ENCODE peak calls at places on chromosomes 3 and 15, in seven cellular contexts. I is heart right ventricle; A is ovary; H is uterus; Z is PC-9; U is A549; L is CD8-positive, alpha-beta memory T cell. X is an unnamed sample.

GRCh38 chr15:29844290-29844903 is 22.1 kb upstream of the TJP1 start:
- DNase-seq in I (no peak), A (no peak), H (no peak), Z (peak; percentile 90), U (no peak), L (no peak), X (no peak)

GRCh38 chr3:45582407-45582806 is 12.1 kb upstream of the LIMD1 start:
- DNase-seq in I (no peak), A (no peak), H (no peak), Z (no peak), U (no peak), L (no peak), X (no peak)

GRCh38 chr3:197525706-197526105 is 30.1 kb downstream of the BDH1 start:
- DNase-seq in I (no peak), A (no peak), H (no peak), Z (no peak), U (no peak), L (no peak), X (no peak)

GRCh38 chr3:142046320-142047020 is 102.9 kb downstream of the TFDP2 start:
- DNase-seq in I (no peak), A (no peak), H (no peak), Z (no peak), U (no peak), L (no peak), X (no peak)

GRCh38 chr3:71585891-71586809 is 2.6 kb upstream of the FOXP1 start:
- DNase-seq in I (peak; percentile 21), A (no peak), H (no peak), Z (no peak), U (no peak), L (no peak), X (peak; percentile 57)

GRCh38 chr3:109952924-109953323 is 615.6 kb upstream of the DPPA4 start:
- DNase-seq in I (no peak), A (no peak), H (no peak), Z (no peak), U (no peak), L (no peak), X (no peak)

GRCh38 chr15:98067339-98067738 is 106.8 kb downstream of the ARRDC4 start:
- DNase-seq in I (no peak), A (no peak), H (no peak), Z (no peak), U (no peak), L (no peak), X (no peak)

GRCh38 chr3:5569152-5569551 is 381.6 kb downstream of the EDEM1 start:
- DNase-seq in I (no peak), A (no peak), H (no peak), Z (no peak), U (no peak), L (no peak), X (no peak)

GRCh38 chr3:188187055-188187454 is 33.1 kb downstream of the LPP start:
- DNase-seq in I (no peak), A (no peak), H (no peak), Z (peak; percentile 88), U (no peak), L (no peak), X (peak; percentile 17)

GRCh38 chr15:98745650-98746374 is 97.5 kb downstream of the IGF1R start:
- DNase-seq in I (no peak), A (no peak), H (no peak), Z (no peak), U (no peak), L (no peak), X (no peak)

GRCh38 chr3:120689395-120689794 is 7.4 kb upstream of the HGD start:
- DNase-seq in I (no peak), A (no peak), H (no peak), Z (no peak), U (no peak), L (no peak), X (no peak)

GRCh38 chr15:25862469-25863066 is 559 bp downstream of the ATP10A start:
- DNase-seq in I (no peak), A (no peak), H (no peak), Z (no peak), U (no peak), L (peak; percentile 67), X (peak; percentile 70)

GRCh38 chr3:77298405-77298804 is 258.5 kb downstream of the ROBO2 start:
- DNase-seq in I (no peak), A (no peak), H (no peak), Z (no peak), U (no peak), L (no peak), X (no peak)

GRCh38 chr3:120192579-120192978 is 92.4 kb downstream of the GPR156 start:
- DNase-seq in I (no peak), A (no peak), H (no peak), Z (no peak), U (no peak), L (no peak), X (no peak)

GRCh38 chr15:48858401-48858800 is 19.5 kb upstream of the EID1 start:
- DNase-seq in I (no peak), A (no peak), H (no peak), Z (peak; percentile 34), U (no peak), L (no peak), X (no peak)

GRCh38 chr15:71761649-71762048 is 48.7 kb upstream of the NR2E3 start:
- DNase-seq in I (no peak), A (no peak), H (no peak), Z (peak; percentile 96), U (peak; percentile 62), L (no peak), X (no peak)

DNA sequence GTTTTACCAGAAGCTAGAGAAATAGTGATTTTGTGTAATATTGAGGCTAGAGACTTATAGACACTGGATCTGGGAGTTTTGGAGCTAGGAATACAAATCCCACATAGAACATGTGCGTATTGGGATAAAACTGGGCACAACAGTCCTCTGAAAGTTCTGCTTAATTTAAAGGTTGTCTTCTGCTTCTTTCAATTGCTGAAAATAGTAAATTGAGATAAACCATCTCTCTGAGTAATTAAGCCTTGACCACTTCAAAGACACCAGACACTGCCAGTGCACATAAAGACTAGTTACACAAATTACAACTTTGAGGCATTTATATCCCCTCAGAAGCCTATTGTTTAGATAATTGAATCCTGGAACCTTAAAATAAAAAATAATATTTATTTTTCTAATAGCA is 1382.6 kb downstream of the OTOL1 start:
- DNase-seq in I (no peak), A (no peak), H (no peak), Z (no peak), U (no peak), L (no peak), X (no peak)
- H3K4me1 ChIP-seq in I (no peaks in the 10 kb centered on the region), A (no peaks in the 10 kb centered on the region), H (no peaks in the 10 kb centered on the region), Z (no peaks in the 10 kb centered on the region), U (no peaks in the 10 kb centered on the region), L (no peaks in the 10 kb centered on the region), X (no peaks in the 10 kb centered on the region)

GRCh38 chr3:191339313-191339917 is 9.1 kb upstream of the UTS2B start:
- DNase-seq in I (no peak), A (no peak), H (no peak), Z (no peak), U (no peak), L (no peak), X (no peak)

GRCh38 chr3:191333481-191333880 is 3.2 kb upstream of the UTS2B start:
- DNase-seq in I (no peak), A (no peak), H (no peak), Z (no peak), U (no peak), L (no peak), X (no peak)

GRCh38 chr3:191338177-191338488 is 7.8 kb upstream of the UTS2B start:
- DNase-seq in I (no peak), A (no peak), H (no peak), Z (no peak), U (no peak), L (no peak), X (no peak)

GRCh38 chr3:191334359-191334893 is 4.1 kb upstream of the UTS2B start:
- DNase-seq in I (no peak), A (no peak), H (no peak), Z (no peak), U (no peak), L (no peak), X (no peak)

GRCh38 chr3:191336833-191337232 is 6.5 kb upstream of the UTS2B start:
- DNase-seq in I (no peak), A (no peak), H (no peak), Z (no peak), U (no peak), L (no peak), X (no peak)
- H3K4me1 ChIP-seq in I (peaks cover 86% of the 10 kb centered on the region), A (peaks cover 5% of the 10 kb centered on the region), H (peaks cover 11% of the 10 kb centered on the region), Z (peaks cover 27% of the 10 kb centered on the region), U (peaks cover 39% of the 10 kb centered on the region), L (no peaks in the 10 kb centered on the region), X (peaks cover 15% of the 10 kb centered on the region)

GRCh38 chr15:31262901-31263671 is 63.5 kb upstream of the KLF13 start:
- DNase-seq in I (no peak), A (peak; percentile 11), H (no peak), Z (no peak), U (no peak), L (peak; percentile 37), X (no peak)
- H3K4me1 ChIP-seq in I (peaks cover 76% of the 10 kb centered on the region), A (no peaks in the 10 kb centered on the region), H (no peaks in the 10 kb centered on the region), Z (no peaks in the 10 kb centered on the region), U (peaks cover 24% of the 10 kb centered on the region), L (peaks cover 69% of the 10 kb centered on the region), X (peaks cover 68% of the 10 kb centered on the region)

GRCh38 chr15:90062023-90062728 is 40.1 kb downstream of the IDH2 start:
- DNase-seq in I (peak; percentile 69), A (peak; percentile 74), H (peak; percentile 72), Z (no peak), U (no peak), L (peak; percentile 57), X (peak; percentile 70)
- H3K4me1 ChIP-seq in I (peaks cover 90% of the 10 kb centered on the region), A (peaks cover 8% of the 10 kb centered on the region), H (no peaks in the 10 kb centered on the region), Z (no peaks in the 10 kb centered on the region), U (no peaks in the 10 kb centered on the region), L (peaks cover 38% of the 10 kb centered on the region), X (peaks cover 49% of the 10 kb centered on the region)

GRCh38 chr15:90931737-90932659 is at the start of gene HDDC3:
- DNase-seq in I (peak; percentile 93), A (peak; percentile 96), H (peak; percentile 91), Z (peak; percentile 84), U (peak; percentile 98), L (peak; percentile 91), X (peak; percentile 87)
- H3K4me1 ChIP-seq in I (peaks cover 74% of the 10 kb centered on the region), A (peaks cover 18% of the 10 kb centered on the region), H (no peaks in the 10 kb centered on the region), Z (peaks cover 33% of the 10 kb centered on the region), U (peaks cover 35% of the 10 kb centered on the region), L (peaks cover 60% of the 10 kb centered on the region), X (peaks cover 58% of the 10 kb centered on the region)

GRCh38 chr3:73568371-73568862 is 56.3 kb downstream of the PDZRN3 start:
- DNase-seq in I (peak; percentile 42), A (no peak), H (no peak), Z (no peak), U (no peak), L (no peak), X (no peak)

GRCh38 chr3:73573204-73573603 is 51.5 kb downstream of the PDZRN3 start:
- DNase-seq in I (no peak), A (no peak), H (no peak), Z (no peak), U (no peak), L (no peak), X (no peak)

GRCh38 chr3:73572371-73572770 is 52.4 kb downstream of the PDZRN3 start:
- DNase-seq in I (no peak), A (no peak), H (no peak), Z (no peak), U (no peak), L (no peak), X (no peak)

GRCh38 chr3:73571238-73571741 is 53.5 kb downstream of the PDZRN3 start:
- DNase-seq in I (no peak), A (no peak), H (no peak), Z (no peak), U (no peak), L (no peak), X (no peak)

GRCh38 chr3:73569246-73569760 is 55.4 kb downstream of the PDZRN3 start:
- DNase-seq in I (no peak), A (no peak), H (no peak), Z (no peak), U (no peak), L (no peak), X (no peak)
- H3K4me1 ChIP-seq in I (no peaks in the 10 kb centered on the region), A (peaks cover 6% of the 10 kb centered on the region), H (peaks cover 4% of the 10 kb centered on the region), Z (no peaks in the 10 kb centered on the region), U (no peaks in the 10 kb centered on the region), L (no peaks in the 10 kb centered on the region), X (no peaks in the 10 kb centered on the region)